ENCODE peak calls at places on chromosomes 11 and 22, in ten cellular contexts. J is hepatocyte; N is CD8-positive, alpha-beta T cell; K is ovary; S is cardiac muscle cell; V is mesendoderm; A is fibroblast of lung; T is keratinocyte; E is right atrium auricular region; F is Karpas-422. U is an unnamed sample.
A peak's percentile ranks its signal among the peaks of the same experiment; 100 is the strongest.

GRCh38 chr11:17645190-17645970 is 74.0 kb upstream of the MYOD1 start:
- DNase-seq in E (no peak), A (no peak), J (no peak), K (no peak), F (peak; percentile 27), S (no peak), T (no peak), N (no peak), V (peak; percentile 25), U (no peak)

GRCh38 chr22:39175127-39176066 is 22.9 kb upstream of the CBX7 start:
- DNase-seq in N (no peak), V (peak; percentile 77), F (no peak), T (no peak), K (peak; percentile 20), S (peak; percentile 23), A (no peak), J (no peak), E (no peak), U (no peak)

GRCh38 chr11:68992743-68993255 is 12.0 kb upstream of the MRGPRD start:
- DNase-seq in J (no peak), T (no peak), A (no peak), N (no peak), S (no peak), K (no peak), V (no peak), F (no peak), E (no peak), U (no peak)

GRCh38 chr22:21780259-21780658 is 44.7 kb upstream of the YPEL1 start:
- DNase-seq in N (no peak), J (no peak), T (no peak), K (no peak), V (no peak), A (no peak), F (no peak), E (no peak), S (no peak), U (no peak)

GRCh38 chr11:105718641-105719040 is 108.8 kb downstream of the GRIA4 start:
- DNase-seq in N (no peak), J (no peak), F (no peak), K (no peak), T (no peak), V (no peak), E (no peak), S (no peak), A (peak; percentile 47), U (no peak)

GRCh38 chr11:113634940-113635575 is 71.0 kb downstream of the TMPRSS5 start:
- DNase-seq in S (no peak), K (no peak), V (no peak), T (no peak), A (no peak), F (no peak), J (no peak), E (no peak), N (no peak), U (no peak)

GRCh38 chr11:46237248-46238077 is 40.0 kb upstream of the CREB3L1 start:
- DNase-seq in F (no peak), J (peak; percentile 80), S (peak; percentile 91), E (peak; percentile 83), K (peak; percentile 72), A (peak; percentile 91), T (peak; percentile 73), V (peak; percentile 95), N (peak; percentile 39), U (no peak)

GRCh38 chr11:130674686-130675085 is 226.2 kb downstream of the ADAMTS15 start:
- DNase-seq in K (no peak), S (peak; percentile 37), T (no peak), E (no peak), J (no peak), A (peak; percentile 45), V (no peak), N (no peak), F (no peak), U (no peak)

GRCh38 chr11:46012185-46012584 is 89.7 kb downstream of the LARGE2 start:
- DNase-seq in N (no peak), J (no peak), T (no peak), S (no peak), A (no peak), V (no peak), F (no peak), E (no peak), K (no peak), U (no peak)

GRCh38 chr11:11786771-11787170 is 55.0 kb upstream of the USP47 start:
- DNase-seq in A (peak; percentile 20), J (peak; percentile 25), V (peak; percentile 68), S (peak; percentile 40), N (no peak), F (peak; percentile 63), K (no peak), E (no peak), T (no peak), U (no peak)

GRCh38 chr11:8640305-8640932 is 42.0 kb downstream of the TRIM66 start:
- DNase-seq in K (no peak), N (no peak), E (no peak), V (peak; percentile 28), S (no peak), A (no peak), F (no peak), J (no peak), T (no peak), U (no peak)

GRCh38 chr22:41862160-41862529 is 29.2 kb downstream of the SREBF2 start:
- DNase-seq in E (no peak), A (peak; percentile 18), K (no peak), N (peak; percentile 60), T (no peak), J (peak; percentile 61), F (peak; percentile 92), S (peak; percentile 32), V (no peak), U (peak; percentile 56)

GRCh38 chr11:67416416-67417335 is 1.2 kb downstream of the CARNS1 start:
- DNase-seq in A (no peak), N (peak; percentile 96), K (no peak), S (peak; percentile 35), T (no peak), E (peak; percentile 73), V (peak; percentile 28), J (peak; percentile 49), F (peak; percentile 66), U (peak; percentile 93)

GRCh38 chr22:22941831-22942510 is 54.4 kb downstream of the IGLL5 start:
- DNase-seq in K (peak; percentile 2), J (no peak), E (peak; percentile 38), F (no peak), T (no peak), S (no peak), V (no peak), A (no peak), N (no peak), U (no peak)

GRCh38 chr11:1398506-1399235 is 8.9 kb downstream of the BRSK2 start:
- DNase-seq in S (no peak), J (no peak), N (no peak), F (no peak), T (no peak), K (no peak), A (no peak), E (no peak), V (no peak), U (no peak)

GRCh38 chr22:30918761-30919160 is 49.8 kb downstream of the MORC2 start:
- DNase-seq in S (no peak), A (no peak), J (no peak), E (no peak), N (no peak), T (no peak), F (no peak), V (no peak), K (no peak), U (no peak)

GRCh38 chr22:46069518-46070214 is 80.7 kb upstream of the PPARA start:
- DNase-seq in T (no peak), E (peak; percentile 94), K (peak; percentile 91), F (peak; percentile 90), N (peak; percentile 43), J (no peak), S (peak; percentile 92), A (peak; percentile 91), V (no peak), U (no peak)

DNA sequence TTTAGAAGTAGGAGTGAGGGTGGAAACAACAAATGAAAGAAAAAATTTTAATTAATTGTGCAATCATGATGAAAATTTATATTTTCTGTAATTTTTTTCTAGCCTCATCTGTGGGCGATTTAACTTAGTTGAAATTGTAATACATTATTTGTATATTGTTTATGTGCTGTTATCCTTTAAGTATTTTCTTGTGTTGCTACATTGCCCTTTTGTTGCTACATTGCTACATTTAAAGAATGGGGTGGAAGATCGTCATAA is 106.2 kb upstream of the OR4B1 start:
- DNase-seq in S (no peak), V (no peak), K (no peak), T (no peak), A (no peak), J (no peak), E (no peak), F (no peak), N (no peak), U (no peak)
- H3K27ac ChIP-seq in S (no peak overlapping the region), V (no peak overlapping the region), K (no peak overlapping the region), T (no peak overlapping the region), A (no peak overlapping the region), J (no peak overlapping the region), E (no peak overlapping the region), F (peak overlapping the region; percentile 99), N (no peak overlapping the region), U (no peak overlapping the region)

GRCh38 chr11:44998051-44998450 is 47.4 kb upstream of the TP53I11 start:
- DNase-seq in K (no peak), F (no peak), E (peak; percentile 44), V (no peak), N (no peak), A (no peak), J (no peak), T (no peak), S (no peak), U (no peak)
- H3K27me3 ChIP-seq in K (no peaks in the 10 kb centered on the region), F (no peaks in the 10 kb centered on the region), E (no peaks in the 10 kb centered on the region), V (no peaks in the 10 kb centered on the region), N (no peaks in the 10 kb centered on the region), A (peaks cover 11% of the 10 kb centered on the region), J (no peaks in the 10 kb centered on the region), T (peaks cover 3% of the 10 kb centered on the region), S (no peaks in the 10 kb centered on the region), U (no peaks in the 10 kb centered on the region)

DNA sequence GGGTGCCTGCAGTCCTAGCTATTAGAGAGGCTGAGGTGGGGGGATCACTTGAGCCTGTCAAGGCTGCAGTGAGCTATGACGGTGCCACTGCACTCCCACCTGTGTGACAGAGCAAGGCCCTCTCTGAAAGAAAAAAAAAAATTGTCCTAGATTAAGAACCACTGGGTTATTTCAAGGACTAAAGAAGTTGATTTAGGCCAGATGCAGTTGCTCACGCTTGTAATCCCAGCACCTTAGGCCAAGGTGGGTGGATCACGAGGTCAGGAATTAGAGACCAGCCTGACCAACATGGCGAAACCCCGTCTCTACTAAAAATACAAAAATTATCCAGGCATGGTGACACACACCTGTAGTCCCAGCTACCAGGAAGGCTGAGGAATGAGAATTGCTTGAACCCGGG is 129.0 kb downstream of the MRTFA start:
- DNase-seq in K (no peak), E (no peak), V (no peak), F (peak; percentile 49), T (no peak), J (no peak), A (no peak), N (no peak), S (no peak), U (no peak)
- H3K4me1 ChIP-seq in K (peaks cover 16% of the 10 kb centered on the region), E (no peaks in the 10 kb centered on the region), V (no peaks in the 10 kb centered on the region), F (peaks cover 72% of the 10 kb centered on the region), T (peaks cover 42% of the 10 kb centered on the region), J (peaks cover 32% of the 10 kb centered on the region), A (peaks cover 39% of the 10 kb centered on the region), N (no peaks in the 10 kb centered on the region), S (peaks cover 30% of the 10 kb centered on the region), U (no peaks in the 10 kb centered on the region)

DNA sequence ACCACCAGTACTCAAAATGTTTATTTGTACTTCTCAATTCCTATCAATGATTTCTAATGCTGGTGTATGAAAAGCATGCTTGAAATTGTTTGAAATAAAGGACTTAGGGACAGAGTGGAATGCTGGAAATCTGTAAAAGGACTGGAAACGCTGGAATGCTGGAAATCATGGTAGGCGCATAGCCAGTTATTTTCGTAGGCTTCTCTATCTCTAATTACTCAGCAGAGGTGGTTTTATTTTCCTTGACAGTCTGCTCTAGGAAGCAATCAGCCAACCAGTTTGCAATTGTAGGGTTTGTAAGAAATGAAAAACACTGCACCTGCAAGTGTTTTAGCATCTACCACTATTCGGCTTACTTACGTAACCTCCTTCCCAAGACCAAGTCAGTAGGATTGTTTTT is 788 bp downstream of the LIN7C start:
- DNase-seq in V (no peak), F (no peak), K (no peak), T (no peak), J (no peak), A (peak; percentile 52), S (peak; percentile 26), E (no peak), N (no peak), U (no peak)
- H3K27ac ChIP-seq in V (no peak overlapping the region), F (peak overlapping the region; percentile 27), K (peak overlapping the region; percentile 75), T (peak overlapping the region; percentile 91), J (peak overlapping the region; percentile 94), A (peak overlapping the region; percentile 94), S (peak overlapping the region; percentile 97), E (peak overlapping the region; percentile 96), N (peak overlapping the region; percentile 83), U (peak overlapping the region; percentile 87)

U was measured in CD8-positive, alpha-beta memory T cell.